ENCODE peak calls at places on chromosomes 11 and 22, in seven cellular contexts. J is spleen, I is transverse colon, C is prostate gland, B is body of pancreas, F is Peyer's patch, S is NB4. E is an unnamed sample.

GRCh38 chr11:46293616-46294015 is 16.2 kb downstream of the CREB3L1 start:
- DNase-seq in S (no peak), I (no peak), C (no peak), B (no peak), J (no peak), F (no peak), E (no peak)

GRCh38 chr11:18802381-18803257 is 11.0 kb upstream of the PTPN5 start:
- DNase-seq in S (peak), B (peak), J (no peak), C (peak), F (peak), I (peak), E (no peak)

GRCh38 chr11:86152006-86152862 is 83.3 kb upstream of the PICALM start:
- DNase-seq in I (no peak), F (no peak), C (no peak), B (peak), J (no peak), S (no peak), E (no peak)

GRCh38 chr11:65438257-65439151 is 15.9 kb downstream of the NEAT1 start:
- DNase-seq in F (no peak), B (no peak), C (no peak), J (no peak), S (no peak), I (no peak), E (no peak)

GRCh38 chr11:17077240-17077519 is 287 bp downstream of the RPS13 start:
- DNase-seq in C (no peak), B (no peak), I (no peak), S (no peak), F (no peak), J (no peak), E (no peak)

GRCh38 chr11:30914143-30914762 is 328.1 kb upstream of the MPPED2 start:
- DNase-seq in C (peak), S (peak), B (peak), I (peak), F (no peak), J (peak), E (peak)

GRCh38 chr11:112042161-112042960 is 17.2 kb downstream of the DLAT start:
- DNase-seq in C (no peak), J (no peak), F (no peak), S (peak), B (no peak), I (no peak), E (no peak)

GRCh38 chr11:41660585-41660984 is 201.1 kb upstream of the LRRC4C start:
- DNase-seq in S (peak), I (no peak), C (no peak), B (no peak), J (no peak), F (no peak), E (no peak)

GRCh38 chr11:71281901-71282300 is 29.5 kb upstream of the SHANK2 start:
- DNase-seq in C (no peak), F (no peak), B (no peak), I (no peak), J (no peak), S (no peak), E (peak)

GRCh38 chr22:35072939-35073338 is 7.0 kb downstream of the ISX start:
- DNase-seq in J (no peak), C (no peak), I (no peak), F (no peak), S (peak), B (no peak), E (peak)

GRCh38 chr11:94676769-94677168 is 91.4 kb upstream of the AMOTL1 start:
- DNase-seq in C (no peak), B (no peak), S (no peak), I (no peak), J (no peak), F (no peak), E (no peak)

GRCh38 chr22:32487021-32487420 is 12.4 kb downstream of the FBXO7 start:
- DNase-seq in I (no peak), S (no peak), J (no peak), F (no peak), C (no peak), B (peak), E (no peak)

GRCh38 chr11:2708757-2709281 is 9.0 kb upstream of the KCNQ1OT1 start:
- DNase-seq in J (no peak), F (no peak), B (no peak), C (no peak), I (no peak), S (no peak), E (no peak)

DNA sequence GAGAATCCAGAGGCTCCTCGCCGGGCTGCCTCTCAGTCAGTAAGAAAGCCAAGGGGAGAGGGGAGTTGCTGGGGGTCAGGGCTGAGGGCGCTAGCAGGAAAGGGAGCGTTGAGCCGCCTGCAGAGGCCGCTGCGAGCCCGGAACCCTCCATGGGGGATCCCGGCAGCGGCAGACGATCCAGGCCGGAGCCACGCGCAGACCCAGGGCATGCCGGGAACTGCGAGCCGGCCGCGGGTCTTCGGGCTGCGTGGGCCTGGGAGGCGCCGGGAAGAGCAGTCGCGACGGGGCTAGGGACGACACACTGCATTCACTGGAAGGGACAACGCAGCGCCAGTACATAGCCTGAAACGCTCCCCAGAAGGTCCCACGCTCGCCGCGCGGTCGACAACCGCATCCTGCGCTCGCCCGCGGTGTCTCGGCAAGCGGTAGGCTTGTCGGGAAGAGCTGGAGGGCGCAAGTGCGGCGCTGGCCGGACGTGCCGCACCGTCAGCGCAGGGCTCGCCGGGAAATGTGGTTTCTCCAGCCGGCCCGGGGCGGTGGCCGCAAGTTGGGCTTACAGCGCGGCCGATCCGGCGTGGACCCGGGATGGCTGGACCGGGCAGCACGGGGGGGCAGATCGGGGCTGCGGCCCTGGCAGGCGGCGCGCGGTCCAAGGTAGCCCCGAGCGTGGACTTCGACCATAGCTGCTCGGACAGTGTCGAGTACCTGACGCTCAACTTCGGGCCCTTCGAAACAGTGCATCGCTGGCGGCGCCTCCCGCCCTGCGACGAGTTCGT is at the start of gene LZTR1:
- DNase-seq in S (peak), I (peak), B (peak), C (peak), J (peak), F (peak), E (peak)
- TF ChIP-seq POLR2A in S (peak), I (peak), B (peak), C (peak), J (peak), F (peak), E (no peak)

GRCh38 chr22:23984430-23984829 is 4.5 kb downstream of the GSTT2 start:
- DNase-seq in B (peak), J (no peak), I (no peak), C (no peak), F (no peak), S (peak), E (no peak)
- TF ChIP-seq CTCF in B (no peak), J (no peak), I (no peak), C (no peak), F (no peak), S (peak), E (no peak)

GRCh38 chr11:6481012-6481923 is at the start of the genes ARFIP2 and TIMM10B:
- DNase-seq in J (peak), B (peak), S (peak), I (peak), F (peak), C (peak), E (peak)

GRCh38 chr11:6480299-6480914 is 724 bp downstream of the ARFIP2 start:
- DNase-seq in S (no peak), I (no peak), C (no peak), J (no peak), B (peak), F (no peak), E (no peak)

GRCh38 chr11:6483015-6483414 is 1.7 kb downstream of the TIMM10B start:
- DNase-seq in S (no peak), I (no peak), B (no peak), J (no peak), F (no peak), C (no peak), E (no peak)

GRCh38 chr11:6481924-6482275 is 599 bp downstream of the TIMM10B start:
- DNase-seq in C (no peak), B (no peak), F (no peak), S (no peak), J (peak), I (no peak), E (no peak)

GRCh38 chr11:6482431-6482830 is 1.1 kb downstream of the TIMM10B start:
- DNase-seq in S (no peak), I (no peak), J (no peak), B (no peak), C (no peak), F (no peak), E (no peak)
- H3K4me3 ChIP-seq in S (peak), I (peak), J (peak), B (no peak), C (no peak), F (peak), E (no peak)

GRCh38 chr11:32562839-32563599 is 20.6 kb upstream of the EIF3M start:
- DNase-seq in F (no peak), S (no peak), I (no peak), J (no peak), C (no peak), B (no peak), E (no peak)

GRCh38 chr11:32566527-32566926 is 17.1 kb upstream of the EIF3M start:
- DNase-seq in I (no peak), S (no peak), C (no peak), J (no peak), F (no peak), B (no peak), E (no peak)

GRCh38 chr11:32563600-32563959 is 20.1 kb upstream of the EIF3M start:
- DNase-seq in C (no peak), S (no peak), F (no peak), B (no peak), J (no peak), I (no peak), E (no peak)

GRCh38 chr11:32555885-32556284 is 27.7 kb upstream of the EIF3M start:
- DNase-seq in C (no peak), F (no peak), I (no peak), J (no peak), B (no peak), S (no peak), E (no peak)

DNA sequence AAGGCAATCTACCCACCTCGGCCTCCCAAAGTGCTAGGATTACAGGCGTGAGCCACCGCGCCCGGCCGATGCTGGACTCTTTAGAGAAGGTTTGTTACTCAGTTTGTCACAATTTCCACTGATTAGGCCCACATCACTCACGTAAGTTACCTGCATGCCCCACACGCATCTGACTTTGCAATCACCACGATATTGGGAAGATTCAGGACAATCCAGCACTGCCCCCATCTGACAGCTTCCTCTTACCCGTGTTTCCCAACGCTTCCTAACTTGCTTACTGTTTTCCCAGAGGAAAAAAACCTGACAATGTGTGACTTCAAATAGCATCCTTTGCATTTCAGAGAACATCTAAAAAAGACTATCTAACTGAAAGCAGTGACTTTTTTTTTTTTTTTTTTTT is 21.8 kb upstream of the EIF3M start:
- DNase-seq in B (no peak), F (no peak), J (no peak), I (no peak), S (no peak), C (no peak), E (no peak)
- TF ChIP-seq POLR2A in B (no peak), F (no peak), J (no peak), I (no peak), S (no peak), C (no peak), E (no peak)

GRCh38 chr22:27257987-27258386 is 543.6 kb downstream of the MN1 start:
- DNase-seq in J (no peak), C (no peak), F (no peak), B (no peak), S (no peak), I (no peak), E (no peak)
- TF ChIP-seq CTCF in J (no peak), C (no peak), F (no peak), B (no peak), S (no peak), I (no peak), E (no peak)

DNA sequence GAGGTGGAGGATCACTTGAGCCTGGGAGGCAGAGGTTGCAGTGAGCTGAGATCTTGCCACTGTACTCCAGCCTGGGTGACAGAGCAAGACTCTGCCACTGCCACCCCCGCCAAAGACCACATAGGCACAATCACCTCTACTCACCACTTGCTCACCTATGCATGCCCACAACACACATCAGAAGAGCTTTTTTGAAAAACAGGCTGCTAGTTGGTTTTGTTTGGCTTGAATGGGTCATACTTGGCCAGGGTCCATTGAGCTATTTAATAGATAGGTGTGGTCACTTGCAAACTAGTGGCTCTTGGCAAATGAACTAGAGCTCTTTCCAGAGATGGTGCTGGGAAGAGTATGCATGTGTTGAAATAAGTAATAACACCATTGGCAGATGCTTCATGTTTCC is 80.1 kb downstream of the EMSY start:
- DNase-seq in J (no peak), F (no peak), S (no peak), B (peak), I (no peak), C (peak), E (peak)
- H3K4me3 ChIP-seq in J (no peak), F (no peak), S (no peak), B (no peak), I (no peak), C (no peak), E (no peak)

DNA sequence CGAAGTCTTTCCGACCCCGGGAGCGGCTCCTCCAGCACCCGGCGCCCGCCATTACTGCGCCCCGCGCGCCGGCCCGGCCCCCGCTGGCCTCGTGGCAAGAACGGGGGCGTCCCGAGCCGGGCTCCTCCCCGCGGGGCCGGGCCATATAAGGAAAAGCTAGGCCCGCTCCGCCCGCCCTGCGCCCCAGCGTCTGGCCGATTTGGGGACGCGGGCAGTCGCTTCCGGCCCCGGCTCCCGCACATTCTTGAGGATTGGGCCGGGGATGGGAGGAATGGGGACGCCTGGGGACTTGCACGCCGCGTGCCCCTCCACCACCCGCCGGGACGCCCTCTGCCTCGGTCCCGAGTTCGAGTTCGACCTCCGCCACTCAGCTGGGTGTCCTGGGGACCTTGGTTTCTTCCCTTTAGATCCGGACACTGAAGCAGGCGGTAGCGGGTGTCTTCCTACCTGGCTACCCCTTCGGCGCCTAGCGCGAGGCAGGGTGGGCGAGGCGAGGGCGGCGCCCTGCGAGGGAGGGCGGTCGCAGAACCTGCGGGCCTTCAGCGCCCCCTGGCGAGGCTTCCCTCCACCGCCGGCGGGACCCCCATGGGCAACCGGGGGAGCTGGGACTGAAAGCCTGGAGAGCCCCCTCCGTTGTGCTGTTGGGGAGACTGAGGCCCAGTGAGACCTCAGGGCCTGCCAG is 3.8 kb downstream of the SMTN start:
- DNase-seq in S (peak), C (peak), B (peak), J (peak), I (peak), F (peak), E (peak)
- TF ChIP-seq POLR2A in S (peak), C (peak), B (peak), J (peak), I (peak), F (peak), E (peak)

GRCh38 chr22:44583854-44584253 is 85.8 kb upstream of the RTL6 start:
- DNase-seq in J (peak), I (no peak), B (peak), F (no peak), C (no peak), S (no peak), E (peak)
- TF ChIP-seq CTCF in J (no peak), I (no peak), B (no peak), F (no peak), C (no peak), S (no peak), E (no peak)

E was measured in lower leg skin.